ENCODE peak calls at places on chromosomes 6 and 20, in nine cellular contexts. Q is esophagus squamous epithelium, L is A549, I is neural progenitor cell, W is tibial artery, K is uterus, Y is IMR-90, E is heart right ventricle, M is gastrocnemius medialis. X is an unnamed sample.

GRCh38 chr6:11251553-11252358 is 19.3 kb upstream of the NEDD9 start:
- DNase-seq in Y (peak; percentile 64), L (no peak), Q (no peak), M (peak; percentile 14), E (peak; percentile 79), K (peak; percentile 71), I (no peak), W (peak; percentile 78), X (peak; percentile 77)

GRCh38 chr20:41300383-41300782 is 17.1 kb downstream of the ZHX3 start:
- DNase-seq in W (no peak), K (no peak), E (no peak), M (no peak), Y (no peak), I (no peak), Q (no peak), L (no peak), X (no peak)

GRCh38 chr20:18628330-18628941 is 40.6 kb downstream of the DTD1 start:
- DNase-seq in L (peak; percentile 18), M (no peak), W (no peak), K (no peak), E (no peak), I (peak; percentile 51), Y (no peak), Q (no peak), X (peak; percentile 60)

GRCh38 chr20:32333181-32333987 is 24.7 kb upstream of the ASXL1 start:
- DNase-seq in E (no peak), Y (no peak), L (no peak), I (no peak), K (no peak), M (no peak), W (no peak), Q (no peak), X (no peak)

GRCh38 chr6:50128420-50129005 is 78.8 kb upstream of the DEFB112 start:
- DNase-seq in K (no peak), Q (no peak), Y (peak; percentile 24), I (peak; percentile 20), E (no peak), M (no peak), L (no peak), W (no peak), X (no peak)

GRCh38 chr20:58598271-58599015 is 52.6 kb upstream of the STX16 start:
- DNase-seq in L (no peak), K (peak; percentile 68), M (no peak), Q (no peak), Y (peak; percentile 69), I (no peak), E (no peak), W (peak; percentile 63), X (no peak)

GRCh38 chr6:18031189-18031588 is 43.8 kb upstream of the KIF13A start:
- DNase-seq in E (no peak), Q (no peak), W (no peak), M (no peak), Y (no peak), K (no peak), L (no peak), I (no peak), X (no peak)

GRCh38 chr20:63363981-63364536 is 2.9 kb upstream of the CHRNA4 start:
- DNase-seq in L (no peak), I (peak; percentile 48), Y (no peak), E (no peak), K (no peak), W (no peak), M (no peak), Q (no peak), X (no peak)

GRCh38 chr6:87908978-87909802 is 138.5 kb upstream of the SPACA1 start:
- DNase-seq in W (no peak), M (no peak), Q (no peak), I (no peak), K (no peak), E (no peak), L (no peak), Y (no peak), X (no peak)

GRCh38 chr20:60921021-60921622 is 330.9 kb upstream of the CDH4 start:
- DNase-seq in Q (no peak), M (no peak), Y (peak; percentile 8), K (no peak), I (peak; percentile 80), E (peak; percentile 29), L (peak; percentile 5), W (no peak), X (no peak)

GRCh38 chr20:46695888-46696287 is 6.6 kb upstream of the TP53RK start:
- DNase-seq in W (no peak), E (no peak), K (no peak), Q (no peak), L (no peak), M (no peak), Y (peak; percentile 69), I (no peak), X (no peak)

GRCh38 chr20:46699651-46700359 is 9.6 kb upstream of the SLC2A10 start:
- DNase-seq in I (peak; percentile 50), L (no peak), K (no peak), Y (peak; percentile 52), E (no peak), M (no peak), W (no peak), Q (no peak), X (no peak)

GRCh38 chr20:46698788-46699187 is 9.5 kb upstream of the TP53RK start:
- DNase-seq in K (no peak), Y (no peak), Q (no peak), W (no peak), E (no peak), L (no peak), M (no peak), I (no peak), X (no peak)

GRCh38 chr20:46694484-46694883 is 5.2 kb upstream of the TP53RK start:
- DNase-seq in M (no peak), W (no peak), I (no peak), Y (peak; percentile 43), E (no peak), L (no peak), K (no peak), Q (no peak), X (no peak)

DNA sequence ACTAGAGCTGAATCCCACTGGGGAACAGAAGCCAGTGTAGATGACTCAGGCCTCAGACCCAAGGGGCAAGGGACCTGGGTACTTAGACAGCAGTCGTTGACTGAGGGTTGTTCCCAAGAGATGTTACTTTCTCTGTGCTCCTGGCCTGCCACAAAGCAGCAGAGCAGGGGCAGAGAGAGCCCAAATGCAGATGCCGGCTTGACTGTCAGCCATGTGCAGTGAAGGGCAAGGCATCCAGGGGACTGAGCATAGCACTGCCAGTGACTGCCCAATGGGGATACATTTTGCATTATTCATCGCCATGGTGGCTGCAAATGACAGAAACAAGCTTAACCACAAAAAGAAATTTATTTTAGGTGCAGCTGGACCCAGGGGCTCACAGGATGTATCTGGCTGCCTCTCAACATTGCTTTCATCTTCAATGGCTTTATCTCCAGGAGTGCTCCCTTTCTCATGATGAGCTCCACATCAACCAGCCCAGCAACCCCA is 7.6 kb upstream of the TP53RK start:
- DNase-seq in K (no peak), Q (no peak), M (no peak), I (no peak), Y (no peak), W (no peak), L (no peak), E (no peak), X (no peak)
- H3K9me3 ChIP-seq in K (no peaks in the 10 kb centered on the region), Q (no peaks in the 10 kb centered on the region), M (no peaks in the 10 kb centered on the region), I (no peaks in the 10 kb centered on the region), Y (no peaks in the 10 kb centered on the region), W (no peaks in the 10 kb centered on the region), L (peaks cover 4% of the 10 kb centered on the region), E (no peaks in the 10 kb centered on the region), X (no peaks in the 10 kb centered on the region)

DNA sequence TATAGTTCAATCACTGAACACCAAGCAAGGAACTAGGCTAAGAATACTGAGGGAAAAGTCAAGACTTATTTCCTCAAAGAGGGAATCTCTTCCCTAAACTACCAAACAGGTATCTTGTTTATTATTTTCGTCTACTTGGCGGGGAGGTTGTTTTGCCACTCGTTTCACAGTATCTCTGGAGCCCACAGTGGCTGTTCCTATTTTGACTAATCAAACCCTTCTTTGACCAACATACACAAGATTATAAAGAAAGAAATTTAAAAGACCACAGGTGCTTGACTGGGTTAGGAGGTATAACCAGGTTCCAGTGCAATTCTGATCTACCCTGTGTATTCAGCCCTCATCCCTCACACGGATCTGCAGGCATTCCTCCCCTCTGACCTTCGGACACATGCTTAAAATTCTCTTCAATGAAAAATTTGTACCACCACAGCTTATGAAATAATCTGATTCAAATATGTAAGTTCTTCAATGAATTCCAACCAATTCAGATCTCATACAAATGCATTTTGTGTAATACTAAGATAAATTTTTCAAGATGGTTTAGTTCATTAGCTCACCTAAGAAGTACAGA is 5.9 kb downstream of the MAN1A1 start:
- DNase-seq in W (no peak), K (no peak), E (no peak), L (no peak), M (no peak), Y (no peak), Q (no peak), I (no peak), X (no peak)
- H3K9me3 ChIP-seq in W (no peaks in the 10 kb centered on the region), K (no peaks in the 10 kb centered on the region), E (no peaks in the 10 kb centered on the region), L (no peaks in the 10 kb centered on the region), M (no peaks in the 10 kb centered on the region), Y (no peaks in the 10 kb centered on the region), Q (no peaks in the 10 kb centered on the region), I (no peaks in the 10 kb centered on the region), X (no peaks in the 10 kb centered on the region)

DNA sequence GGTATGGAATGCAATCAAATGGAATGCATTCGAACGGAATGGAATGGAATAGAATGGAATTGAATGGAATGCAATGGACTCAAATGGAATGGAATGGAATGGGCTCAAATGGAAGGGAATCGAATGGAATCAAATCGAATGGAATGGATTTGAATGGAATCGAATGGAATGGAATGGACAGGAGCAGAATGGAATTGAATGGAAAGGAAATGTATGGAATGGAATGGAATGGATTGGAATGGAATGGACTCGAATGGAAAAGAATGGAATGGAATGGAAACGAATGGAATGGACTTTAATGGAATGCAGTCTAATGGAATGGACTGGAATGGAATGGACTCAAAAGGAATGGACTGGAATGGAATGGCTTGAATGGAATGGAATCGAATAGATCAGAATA is 18.3 kb upstream of the DEFB115 start:
- DNase-seq in Y (no peak), M (no peak), I (no peak), E (no peak), K (no peak), W (no peak), Q (no peak), L (no peak), X (no peak)
- H3K9me3 ChIP-seq in Y (peaks cover 29% of the 10 kb centered on the region), M (no peaks in the 10 kb centered on the region), I (peaks cover 82% of the 10 kb centered on the region), E (peaks cover 22% of the 10 kb centered on the region), K (peaks cover 15% of the 10 kb centered on the region), W (peaks cover 65% of the 10 kb centered on the region), Q (peaks cover 49% of the 10 kb centered on the region), L (peaks cover 5% of the 10 kb centered on the region), X (peaks cover 97% of the 10 kb centered on the region)

GRCh38 chr6:66159937-66160336 is 452.9 kb upstream of the EYS start:
- DNase-seq in W (no peak), K (no peak), I (no peak), L (no peak), M (no peak), Y (no peak), E (no peak), Q (no peak), X (no peak)
- H3K9me3 ChIP-seq in W (peaks cover 23% of the 10 kb centered on the region), K (no peaks in the 10 kb centered on the region), I (no peaks in the 10 kb centered on the region), L (no peaks in the 10 kb centered on the region), M (no peaks in the 10 kb centered on the region), Y (peaks cover 13% of the 10 kb centered on the region), E (peaks cover 10% of the 10 kb centered on the region), Q (no peaks in the 10 kb centered on the region), X (peaks cover 36% of the 10 kb centered on the region)

X was measured in breast epithelium.